ENCODE peak calls at places on chromosomes 2 and 18, in eight cellular contexts. D is BJ; F is activated naive CD4-positive, alpha-beta T cell; W is stimulated activated CD4-positive, alpha-beta T cell treated with anti-CD3 and anti-CD28 coated beads, Interleukin-12 subunit alpha, Interleukin-12 subunit beta, amount 100 ng/mL, for 48 hours; A is GM13976; Z is A172; H is NCI-H2029 treated with DMSO at 0.1 percent for 48 hours; U is OCI-LY7. O is an unnamed sample.

GRCh38 chr18:31104444-31104843 is 2.2 kb upstream of the DSC2 start:
- DNase-seq in D (no peak), F (no peak), W (no peak), A (no peak), Z (no peak), H (no peak), U (no peak), O (no peak)

GRCh38 chr2:134075204-134075603 is 178.7 kb upstream of the MGAT5 start:
- DNase-seq in D (no peak), F (no peak), W (no peak), A (no peak), Z (no peak), H (no peak), U (no peak), O (no peak)

GRCh38 chr2:29113891-29114321 is 1.3 kb upstream of the CLIP4 start:
- DNase-seq in D (peak), F (no peak), W (no peak), A (peak), Z (peak), H (peak), U (no peak), O (peak)

GRCh38 chr2:134235771-134236170 is 18.1 kb upstream of the MGAT5 start:
- DNase-seq in D (no peak), F (no peak), W (no peak), A (no peak), Z (no peak), H (no peak), U (no peak), O (no peak)

GRCh38 chr2:44715671-44716077 is 225.8 kb upstream of the SIX3 start:
- DNase-seq in D (peak), F (no peak), W (no peak), A (no peak), Z (peak), H (no peak), U (peak), O (no peak)

GRCh38 chr18:35454803-35455202 is 43.0 kb downstream of the INO80C start:
- DNase-seq in D (no peak), F (no peak), W (no peak), A (no peak), Z (no peak), H (no peak), U (no peak), O (no peak)

GRCh38 chr2:20410556-20411277 is 36.2 kb upstream of the RHOB start:
- DNase-seq in D (no peak), F (no peak), W (no peak), A (no peak), Z (no peak), H (no peak), U (no peak), O (peak)

GRCh38 chr2:159684796-159685195 is 27.5 kb upstream of the MARCHF7 start:
- DNase-seq in D (no peak), F (no peak), W (no peak), A (no peak), Z (peak), H (no peak), U (no peak), O (no peak)

GRCh38 chr2:108621689-108622681 is 87.7 kb downstream of the LIMS1 start:
- DNase-seq in D (no peak), F (no peak), W (no peak), A (no peak), Z (no peak), H (no peak), U (no peak), O (no peak)

GRCh38 chr2:187528042-187528441 is 26.2 kb downstream of the TFPI start:
- DNase-seq in D (no peak), F (no peak), W (no peak), A (no peak), Z (no peak), H (no peak), U (no peak), O (no peak)

GRCh38 chr2:72111061-72111460 is 36.6 kb downstream of the CYP26B1 start:
- DNase-seq in D (no peak), F (no peak), W (no peak), A (no peak), Z (no peak), H (no peak), U (no peak), O (no peak)

GRCh38 chr2:26569216-26570082 is 71.7 kb downstream of the CIB4 start:
- DNase-seq in D (no peak), F (no peak), W (no peak), A (no peak), Z (no peak), H (no peak), U (no peak), O (peak)

GRCh38 chr2:3001595-3002184 is 375.9 kb downstream of the EIPR1 start:
- DNase-seq in D (no peak), F (no peak), W (no peak), A (no peak), Z (no peak), H (no peak), U (peak), O (no peak)

GRCh38 chr2:196453613-196454047 is 185.9 kb upstream of the CCDC150 start:
- DNase-seq in D (no peak), F (no peak), W (peak), A (peak), Z (peak), H (no peak), U (peak), O (no peak)

GRCh38 chr2:85585781-85586105 is 1.5 kb downstream of the VAMP5 start:
- DNase-seq in D (no peak), F (no peak), W (no peak), A (no peak), Z (peak), H (no peak), U (no peak), O (no peak)

O was measured in suprapubic skin.